ENCODE peak calls at places on chromosomes 7 and 10, in eight cellular contexts. U is osteoblast, E is suprapubic skin, R is Panc1, N is colonic mucosa, V is ascending aorta, D is IMR-90, L is HCT116. O is an unnamed sample.

GRCh38 chr10:103983367-103983911 is 16.5 kb downstream of the SLK start:
- DNase-seq in U (no peak), D (no peak), N (no peak), E (no peak), L (no peak), V (no peak), R (no peak), O (no peak)

GRCh38 chr10:110067960-110068770 is 60.4 kb downstream of the ADD3 start:
- DNase-seq in R (no peak), E (no peak), N (peak; percentile 35), D (no peak), L (no peak), U (peak; percentile 34), V (no peak), O (no peak)

GRCh38 chr10:126549326-126549725 is 121.2 kb downstream of the C10orf90 start:
- DNase-seq in L (no peak), E (no peak), D (no peak), R (no peak), V (no peak), U (no peak), N (no peak), O (no peak)

GRCh38 chr10:69348824-69349541 is 67.7 kb downstream of the TACR2 start:
- DNase-seq in N (peak; percentile 71), U (peak; percentile 94), L (no peak), R (peak; percentile 52), D (peak; percentile 94), V (peak; percentile 91), E (peak; percentile 85), O (peak; percentile 65)

GRCh38 chr7:29106128-29106988 is 40.0 kb downstream of the CPVL start:
- DNase-seq in U (peak; percentile 65), V (no peak), R (peak; percentile 54), D (peak; percentile 60), E (no peak), N (peak; percentile 57), L (peak; percentile 39), O (peak; percentile 62)

GRCh38 chr10:19904202-19904661 is 88.0 kb downstream of the PLXDC2 start:
- DNase-seq in D (peak; percentile 61), L (no peak), U (no peak), N (no peak), E (no peak), V (no peak), R (no peak), O (peak; percentile 95)

GRCh38 chr10:91571671-91572070 is 61.2 kb downstream of the PPP1R3C start:
- DNase-seq in D (no peak), R (no peak), U (no peak), V (no peak), N (no peak), E (no peak), L (no peak), O (no peak)

GRCh38 chr7:131424219-131424822 is 96.6 kb downstream of the MKLN1 start:
- DNase-seq in U (no peak), E (no peak), N (no peak), D (peak; percentile 58), V (no peak), R (peak; percentile 30), L (peak; percentile 12), O (peak; percentile 28)

GRCh38 chr10:3746634-3747033 is 38.4 kb downstream of the KLF6 start:
- DNase-seq in N (no peak), V (peak; percentile 52), U (no peak), D (no peak), R (no peak), E (no peak), L (no peak), O (no peak)

GRCh38 chr10:67306588-67307205 is 380.9 kb downstream of the LRRTM3 start:
- DNase-seq in N (no peak), D (peak; percentile 4), U (no peak), R (peak; percentile 12), L (peak; percentile 24), V (no peak), E (no peak), O (peak; percentile 9)

GRCh38 chr10:98373691-98374090 is 41.3 kb downstream of the PYROXD2 start:
- DNase-seq in D (no peak), R (no peak), U (no peak), L (no peak), E (no peak), N (no peak), V (no peak), O (no peak)

GRCh38 chr7:158821173-158822021 is 7.9 kb downstream of the ESYT2 start:
- DNase-seq in U (no peak), D (peak; percentile 75), E (no peak), N (no peak), V (no peak), R (peak; percentile 77), L (peak; percentile 90), O (peak; percentile 79)

GRCh38 chr7:44184874-44185446 is 4.3 kb downstream of the GCK start:
- DNase-seq in N (no peak), L (no peak), E (no peak), V (no peak), U (no peak), R (no peak), D (no peak), O (no peak)

GRCh38 chr10:38027992-38028391 is 17.5 kb downstream of the ZNF33A start:
- DNase-seq in N (no peak), E (no peak), U (no peak), L (peak; percentile 52), R (no peak), V (no peak), D (peak; percentile 19), O (no peak)

GRCh38 chr7:87231715-87232114 is 12.2 kb upstream of the TMEM243 start:
- DNase-seq in U (no peak), E (no peak), L (no peak), N (no peak), D (no peak), V (no peak), R (no peak), O (no peak)

GRCh38 chr10:124820121-124820520 is 18.5 kb downstream of the ABRAXAS2 start:
- DNase-seq in E (no peak), N (no peak), D (no peak), R (no peak), V (no peak), L (no peak), U (no peak), O (no peak)

GRCh38 chr10:91632671-91633550 is at the start of gene PPP1R3C:
- DNase-seq in L (no peak), E (peak; percentile 91), N (peak; percentile 83), U (peak; percentile 94), R (peak; percentile 42), D (peak; percentile 92), V (peak; percentile 95), O (peak; percentile 77)

GRCh38 chr7:12570529-12571461 is at the start of gene SCIN:
- DNase-seq in D (no peak), L (no peak), R (no peak), N (peak; percentile 85), E (no peak), U (peak; percentile 87), V (no peak), O (peak; percentile 25)

GRCh38 chr10:119498889-119499864 is 43.3 kb downstream of the RGS10 start:
- DNase-seq in D (peak; percentile 71), N (no peak), R (no peak), V (no peak), E (no peak), U (no peak), L (no peak), O (peak; percentile 66)

GRCh38 chr7:152395115-152395514 is 40.7 kb downstream of the KMT2C start:
- DNase-seq in V (no peak), N (no peak), R (no peak), D (peak; percentile 82), L (no peak), E (no peak), U (no peak), O (peak; percentile 77)

GRCh38 chr7:35450456-35450855 is 196.6 kb upstream of the TBX20 start:
- DNase-seq in N (no peak), D (no peak), V (no peak), E (no peak), R (no peak), L (no peak), U (no peak), O (no peak)

GRCh38 chr7:26286157-26286556 is 5.5 kb upstream of the SNX10 start:
- DNase-seq in L (no peak), U (no peak), N (no peak), D (no peak), V (no peak), R (no peak), E (no peak), O (no peak)

GRCh38 chr7:133669061-133669455 is 416.2 kb downstream of the EXOC4 start:
- DNase-seq in N (no peak), V (no peak), L (no peak), R (no peak), E (no peak), D (no peak), U (peak; percentile 27), O (no peak)

GRCh38 chr10:11149499-11149898 is 131.8 kb downstream of the CELF2 start:
- DNase-seq in L (no peak), V (no peak), N (no peak), E (no peak), U (no peak), D (no peak), R (no peak), O (no peak)
- H3K4me3 ChIP-seq in L (no peak overlapping the region), V (no peak overlapping the region), N (no peak overlapping the region), E (no peak overlapping the region), U (no peak overlapping the region), D (no peak overlapping the region), R (no peak overlapping the region), O (no peak overlapping the region)

GRCh38 chr7:73978681-73979563 is 49.1 kb upstream of the ELN start:
- DNase-seq in E (no peak), V (peak; percentile 75), L (peak; percentile 47), D (no peak), U (peak; percentile 91), R (peak; percentile 2), N (peak; percentile 95), O (peak; percentile 6)
- TF ChIP-seq CTCF in E (no peak), V (peak; percentile 29), L (peak; percentile 75), D (peak; percentile 29), U (peak; percentile 58), R (peak; percentile 78), N (peak; percentile 46), O (peak; percentile 58)

DNA sequence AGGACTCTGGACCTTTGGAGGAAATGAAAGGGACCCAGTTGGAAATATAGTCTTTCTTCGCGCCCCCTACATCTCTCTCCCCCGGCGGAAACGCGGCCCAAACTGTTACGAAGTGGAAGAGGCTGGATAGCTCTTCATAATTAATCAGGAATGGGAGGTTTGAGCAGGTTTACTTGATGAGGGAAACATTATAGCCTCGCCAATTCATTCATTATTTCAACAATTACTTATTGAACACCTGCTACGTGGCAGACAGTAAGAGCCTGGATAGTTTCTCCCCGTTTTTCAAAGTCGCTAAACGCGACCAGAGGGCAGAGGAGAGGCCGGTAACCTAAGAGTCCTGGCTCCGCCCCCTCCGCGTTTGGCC is 210 bp upstream of the FBXL15 start:
- DNase-seq in N (peak; percentile 93), R (no peak), L (no peak), U (no peak), D (no peak), V (no peak), E (no peak), O (no peak)
- H3K27ac ChIP-seq in N (peak overlapping the region; percentile 88), R (peak overlapping the region; percentile 98), L (peak overlapping the region; percentile 77), U (peak overlapping the region; percentile 49), D (peak overlapping the region; percentile 77), V (peak overlapping the region; percentile 85), E (peak overlapping the region; percentile 88), O (peak overlapping the region; percentile 11)

DNA sequence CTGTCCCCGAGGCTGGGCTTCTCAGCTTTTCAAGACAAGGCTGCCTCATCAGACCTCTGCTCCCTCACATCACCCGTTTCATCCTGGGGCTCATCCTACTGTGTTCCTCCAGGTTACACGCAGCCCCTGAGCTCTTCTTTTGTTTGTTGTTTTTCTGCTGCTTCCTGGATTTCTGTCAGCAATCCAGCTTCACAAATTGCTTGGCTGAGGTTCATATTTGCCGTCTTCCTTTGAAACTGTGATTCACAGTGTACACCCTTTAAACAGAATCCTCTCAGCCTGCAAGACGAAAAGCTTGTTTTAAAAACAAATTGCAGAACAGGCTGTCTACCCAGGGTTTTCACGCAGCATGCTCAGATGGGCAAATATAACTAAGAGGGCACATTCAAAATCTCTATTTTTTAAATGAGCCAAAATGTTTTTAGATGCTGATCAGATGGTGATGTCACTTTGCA is 39.1 kb upstream of the PARD3 start:
- DNase-seq in D (peak; percentile 64), E (no peak), L (no peak), R (no peak), U (peak; percentile 89), N (no peak), V (no peak), O (peak; percentile 43)
- H3K4me3 ChIP-seq in D (peak overlapping the region; percentile 5), E (peak overlapping the region; percentile 3), L (no peak overlapping the region), R (no peak overlapping the region), U (peak overlapping the region; percentile 56), N (no peak overlapping the region), V (no peak overlapping the region), O (no peak overlapping the region)